ENCODE peak calls at places on chromosomes 3 and 15, in four cellular contexts. U is body of pancreas, W is Panc1, D is mammary epithelial cell. P is an unnamed sample.

GRCh38 chr3:55474213-55474632 is 12.9 kb downstream of the WNT5A start:
- DNase-seq in U (no peak), W (no peak), D (no peak), P (no peak)

GRCh38 chr3:171453175-171453868 is 6.9 kb downstream of the TNIK start:
- DNase-seq in U (no peak), W (no peak), D (no peak), P (no peak)

GRCh38 chr15:69163124-69163669 is 2.8 kb downstream of the GLCE start:
- DNase-seq in U (no peak), W (no peak), D (no peak), P (no peak)

GRCh38 chr15:31262901-31263671 is 63.5 kb upstream of the KLF13 start:
- DNase-seq in U (peak), W (no peak), D (peak), P (no peak)

GRCh38 chr3:184713521-184713920 is 1.7 kb upstream of the MAGEF1 start:
- DNase-seq in U (no peak), W (no peak), D (no peak), P (no peak)

GRCh38 chr3:45546636-45547201 is 47.8 kb upstream of the LIMD1 start:
- DNase-seq in U (peak), W (no peak), D (no peak), P (no peak)

GRCh38 chr3:95752199-95752598 is 1062.2 kb upstream of the EPHA6 start:
- DNase-seq in U (no peak), W (no peak), D (no peak), P (no peak)

GRCh38 chr15:41494922-41495735 is 1.5 kb downstream of the ITPKA start:
- DNase-seq in U (no peak), W (no peak), D (no peak), P (no peak)

GRCh38 chr3:16474304-16474703 is 39.2 kb downstream of the RFTN1 start:
- DNase-seq in U (no peak), W (no peak), D (no peak), P (no peak)

GRCh38 chr3:5787863-5788488 is 600.5 kb downstream of the EDEM1 start:
- DNase-seq in U (peak), W (no peak), D (no peak), P (no peak)

GRCh38 chr3:193674714-193675113 is 81.7 kb downstream of the OPA1 start:
- DNase-seq in U (no peak), W (no peak), D (no peak), P (no peak)

GRCh38 chr3:139654637-139655365 is 23.0 kb downstream of the NMNAT3 start:
- DNase-seq in U (no peak), W (no peak), D (peak), P (no peak)

GRCh38 chr3:158640646-158641045 is 3.7 kb upstream of the GFM1 start:
- DNase-seq in U (no peak), W (no peak), D (no peak), P (no peak)

GRCh38 chr15:85837011-85837433 is 42.3 kb upstream of the KLHL25 start:
- DNase-seq in U (peak), W (peak), D (peak), P (no peak)

GRCh38 chr3:30203301-30203700 is 403.1 kb upstream of the TGFBR2 start:
- DNase-seq in U (no peak), W (no peak), D (no peak), P (no peak)

GRCh38 chr3:180036678-180037455 is at the start of gene PEX5L:
- DNase-seq in U (peak), W (no peak), D (peak), P (peak)

GRCh38 chr15:39270976-39271375 is 309.9 kb upstream of the THBS1 start:
- DNase-seq in U (no peak), W (no peak), D (peak), P (no peak)

GRCh38 chr15:92879949-92880725 is 20.0 kb upstream of the CHD2 start:
- DNase-seq in U (no peak), W (no peak), D (no peak), P (peak)

GRCh38 chr3:47227678-47228077 is 54.9 kb downstream of the KIF9 start:
- DNase-seq in U (peak), W (no peak), D (no peak), P (no peak)

GRCh38 chr3:49534581-49535495 is 19.4 kb upstream of the BSN start:
- DNase-seq in U (peak), W (no peak), D (no peak), P (no peak)

GRCh38 chr3:17949116-17949515 is 206.7 kb upstream of the TBC1D5 start:
- DNase-seq in U (no peak), W (no peak), D (no peak), P (no peak)

GRCh38 chr3:44185396-44185915 is 56.2 kb upstream of the TOPAZ1 start:
- DNase-seq in U (no peak), W (no peak), D (no peak), P (no peak)

GRCh38 chr3:94716326-94717018 is 653.6 kb downstream of the NSUN3 start:
- DNase-seq in U (peak), W (no peak), D (no peak), P (no peak)

GRCh38 chr15:25801586-25802284 is 61.4 kb downstream of the ATP10A start:
- DNase-seq in U (no peak), W (no peak), D (no peak), P (no peak)

GRCh38 chr3:140711043-140711718 is 33.3 kb downstream of the TRIM42 start:
- DNase-seq in U (no peak), W (no peak), D (no peak), P (no peak)

DNA sequence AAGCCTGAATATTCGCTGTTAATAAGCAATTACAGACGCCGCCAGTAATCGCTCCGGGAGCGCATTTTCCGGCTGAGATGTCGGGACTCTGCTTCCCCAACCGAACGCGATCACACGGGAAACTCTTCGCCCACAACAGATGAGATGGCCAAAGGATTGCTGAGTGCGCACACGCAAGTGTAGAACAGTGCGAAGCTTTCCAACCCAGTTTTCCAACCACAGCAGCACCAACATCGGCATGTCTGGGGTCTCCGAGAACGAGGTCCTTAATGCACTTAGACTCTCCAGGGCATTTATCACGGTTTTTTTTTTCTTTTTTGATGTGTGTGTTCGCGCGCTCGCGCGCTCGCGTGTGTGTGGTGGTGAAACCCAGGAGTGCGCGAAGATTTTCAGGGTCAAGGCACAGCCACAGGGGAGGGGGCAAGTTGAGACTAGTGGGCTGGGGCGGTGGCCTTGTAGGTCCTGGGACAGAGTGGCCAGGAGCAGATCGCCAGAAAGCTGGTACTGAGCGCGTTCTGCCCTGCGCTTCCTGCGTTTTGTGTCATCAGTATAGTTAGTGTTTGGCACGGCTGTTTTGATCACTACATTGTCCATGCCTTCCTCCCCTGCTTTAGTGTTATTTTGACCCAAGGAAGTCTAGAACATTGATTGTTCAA is 1.8 kb upstream of the EOMES start:
- DNase-seq in U (no peak), W (no peak), D (no peak), P (no peak)
- H3K4me3 ChIP-seq in U (no peak), W (no peak), D (no peak), P (no peak)

DNA sequence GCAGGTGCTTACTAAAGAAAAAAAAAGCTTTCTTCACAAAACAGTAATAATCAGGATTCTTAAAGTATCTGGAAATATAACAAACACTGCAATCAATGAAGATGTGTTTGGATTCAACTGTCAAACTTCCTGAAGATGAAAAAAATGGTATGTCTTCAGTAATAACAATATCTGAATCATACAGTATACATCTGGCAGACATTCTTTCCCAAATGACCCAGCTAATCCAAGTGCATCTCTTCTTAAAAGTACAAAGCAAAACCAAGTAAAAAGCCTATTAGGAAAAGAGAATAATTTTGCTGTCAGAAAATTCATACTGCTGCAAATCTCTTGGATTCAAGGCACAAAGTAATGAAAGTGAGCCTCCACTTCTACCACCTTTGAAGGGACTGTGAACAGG is 145.0 kb upstream of the MCTP2 start:
- DNase-seq in U (no peak), W (no peak), D (no peak), P (no peak)
- H3K4me3 ChIP-seq in U (no peak), W (no peak), D (no peak), P (no peak)

DNA sequence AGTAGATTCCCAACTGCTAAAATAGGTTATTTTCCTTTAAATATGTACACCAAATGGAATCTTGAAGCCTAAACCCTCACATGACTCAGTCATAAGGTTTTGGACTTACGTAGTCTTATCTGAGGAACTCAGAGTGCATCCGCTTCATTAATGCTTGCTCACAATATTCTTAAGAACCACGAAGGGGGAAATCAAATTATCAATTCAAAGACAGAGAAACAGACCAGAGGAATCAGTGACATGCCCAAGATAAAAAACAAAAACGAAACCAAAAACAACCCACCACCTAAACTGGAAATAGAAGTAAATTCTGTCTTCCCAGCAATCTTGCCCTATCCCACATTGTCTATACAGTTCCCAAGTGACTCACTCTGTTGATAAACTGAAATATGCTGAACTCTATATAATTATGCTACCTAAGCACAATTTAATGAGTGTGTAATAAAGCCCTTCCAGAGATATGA is 135.4 kb upstream of the CBLB start:
- DNase-seq in U (no peak), W (no peak), D (peak), P (no peak)
- H3K4me3 ChIP-seq in U (no peak), W (no peak), D (no peak), P (no peak)

GRCh38 chr15:40338921-40339620 is 1.7 kb downstream of the CCDC9B start:
- DNase-seq in U (peak), W (no peak), D (peak), P (no peak)
- H3K4me3 ChIP-seq in U (no peak), W (peak), D (peak), P (no peak)

DNA sequence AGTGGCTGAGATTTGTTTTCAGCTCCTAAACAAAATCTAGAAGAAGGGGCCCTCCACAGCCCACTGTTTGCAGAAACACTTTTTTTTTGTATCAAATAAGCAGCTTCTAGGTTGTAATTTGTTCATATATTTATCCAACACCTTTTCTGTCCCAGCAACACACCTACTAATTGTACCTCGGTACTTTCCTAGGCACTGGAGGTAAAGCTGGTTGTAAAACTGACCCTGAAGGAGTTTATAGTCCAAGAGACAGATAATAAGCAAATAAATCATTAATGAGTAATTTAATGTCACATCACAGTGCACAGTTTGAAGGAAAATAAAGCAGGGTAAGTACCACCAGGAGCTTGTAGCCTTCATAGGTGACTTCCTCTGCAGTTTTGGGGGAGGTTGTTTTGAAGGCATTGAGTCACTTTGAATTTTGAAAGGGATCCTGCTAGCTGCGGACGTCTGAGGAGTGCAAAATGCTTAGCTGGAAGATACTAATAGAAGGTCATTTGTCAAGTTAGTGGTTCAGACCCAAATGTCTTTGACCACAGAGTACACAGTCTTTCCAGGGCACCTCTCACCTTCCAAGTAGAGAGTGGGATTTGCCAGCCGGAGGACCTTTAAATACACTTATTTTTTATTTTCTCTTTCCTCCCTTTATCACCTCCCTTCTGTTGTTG is 53.7 kb downstream of the CMSS1 start:
- DNase-seq in U (no peak), W (no peak), D (no peak), P (no peak)
- H3K4me3 ChIP-seq in U (no peak), W (no peak), D (no peak), P (no peak)

GRCh38 chr15:80250614-80251504 is 1.2 kb downstream of the CTXND1 start:
- DNase-seq in U (no peak), W (no peak), D (no peak), P (no peak)
- H3K4me3 ChIP-seq in U (no peak), W (peak), D (no peak), P (no peak)

DNA sequence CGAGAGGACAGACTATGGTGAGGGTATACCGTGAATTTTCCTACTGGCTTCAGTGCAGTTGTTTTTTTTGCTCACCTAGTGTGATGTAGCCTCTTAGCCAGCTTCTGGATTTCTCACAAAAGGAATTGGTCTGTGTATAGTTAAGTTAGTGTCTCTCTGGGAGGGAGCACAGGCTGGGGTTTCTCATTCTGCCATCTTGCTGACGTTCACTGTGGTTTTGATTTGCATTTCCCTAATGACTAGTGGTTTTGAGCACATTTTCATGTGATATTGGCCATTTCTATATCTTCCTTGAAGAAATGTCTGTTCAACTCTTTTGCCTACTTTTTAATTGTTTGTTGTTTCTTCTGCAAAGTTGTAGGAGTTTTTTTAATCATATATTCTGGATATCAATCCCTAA is 2.2 kb upstream of the CD86 start:
- DNase-seq in U (no peak), W (no peak), D (no peak), P (no peak)
- H3K4me3 ChIP-seq in U (no peak), W (no peak), D (no peak), P (no peak)

GRCh38 chr3:11379238-11379823 is 107.1 kb downstream of the ATG7 start:
- DNase-seq in U (no peak), W (peak), D (peak), P (peak)
- H3K4me3 ChIP-seq in U (no peak), W (no peak), D (no peak), P (no peak)

GRCh38 chr15:56806147-56806536 is 72.8 kb upstream of the ZNF280D start:
- DNase-seq in U (no peak), W (no peak), D (no peak), P (no peak)
- H3K4me3 ChIP-seq in U (no peak), W (peak), D (peak), P (no peak)

DNA sequence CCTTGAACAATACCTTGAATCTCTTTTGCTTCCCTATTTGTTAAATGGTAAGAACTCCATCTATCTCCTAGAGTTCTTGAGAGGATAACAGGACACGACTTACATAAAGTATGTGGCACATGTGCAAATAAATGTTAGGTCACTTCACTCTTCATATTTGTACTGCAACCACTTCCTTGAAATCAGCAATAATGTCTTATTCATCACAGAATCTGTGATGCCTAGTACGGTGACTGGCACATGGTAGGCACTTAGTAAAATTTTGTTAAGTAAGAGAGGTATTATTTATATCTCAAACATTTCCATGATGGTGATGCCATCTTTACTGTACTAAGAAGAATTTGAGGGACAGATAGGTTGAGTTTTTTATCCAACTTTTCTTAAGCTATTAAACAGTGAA is 14.3 kb downstream of the CD47 start:
- DNase-seq in U (no peak), W (no peak), D (no peak), P (no peak)
- H3K4me3 ChIP-seq in U (no peak), W (no peak), D (no peak), P (no peak)

P was measured in Jurkat, Clone E6-1.